ENCODE peak calls at places on chromosomes 7 and 10, in five cellular contexts. One of them, this sample, is unnamed.

GRCh38 chr10:85791846-85792532 is 574.6 kb downstream of the GRID1 start:
- DNase-seq in GM10248: no peak
- DNase-seq in A172: peak
- DNase-seq in HT-29: peak
- DNase-seq in MCF 10A: peak
- DNase-seq in this sample: no peak

GRCh38 chr7:29139191-29139590 is 7.1 kb downstream of the CPVL start:
- DNase-seq in A172: peak
- DNase-seq in GM10248: no peak
- DNase-seq in MCF 10A: peak
- DNase-seq in HT-29: no peak
- DNase-seq in this sample: no peak

GRCh38 chr10:19663344-19663743 is 152.9 kb upstream of the PLXDC2 start:
- DNase-seq in A172: no peak
- DNase-seq in HT-29: no peak
- DNase-seq in MCF 10A: no peak
- DNase-seq in GM10248: no peak
- DNase-seq in this sample: no peak

GRCh38 chr7:38932509-38933168 is 23.6 kb upstream of the VPS41 start:
- DNase-seq in HT-29: peak
- DNase-seq in MCF 10A: peak
- DNase-seq in GM10248: peak
- DNase-seq in A172: peak
- DNase-seq in this sample: peak

GRCh38 chr10:46550795-46551700 is 5.4 kb downstream of the GPRIN2 start:
- DNase-seq in HT-29: no peak
- DNase-seq in MCF 10A: no peak
- DNase-seq in GM10248: no peak
- DNase-seq in A172: no peak
- DNase-seq in this sample: peak

GRCh38 chr10:22229756-22230330 is 12.0 kb upstream of the EBLN1 start:
- DNase-seq in GM10248: no peak
- DNase-seq in A172: no peak
- DNase-seq in HT-29: peak
- DNase-seq in MCF 10A: peak
- DNase-seq in this sample: no peak

GRCh38 chr7:27635728-27636127 is 27.0 kb downstream of the HIBADH start:
- DNase-seq in MCF 10A: no peak
- DNase-seq in GM10248: no peak
- DNase-seq in A172: no peak
- DNase-seq in HT-29: no peak
- DNase-seq in this sample: no peak

GRCh38 chr10:34538291-34538829 is 276.7 kb downstream of the PARD3 start:
- DNase-seq in A172: no peak
- DNase-seq in MCF 10A: no peak
- DNase-seq in HT-29: no peak
- DNase-seq in GM10248: peak
- DNase-seq in this sample: no peak

GRCh38 chr7:95045236-95045923 is 138.0 kb downstream of the PPP1R9A start:
- DNase-seq in A172: peak
- DNase-seq in HT-29: peak
- DNase-seq in MCF 10A: peak
- DNase-seq in GM10248: no peak
- DNase-seq in this sample: no peak

GRCh38 chr10:373516-374309 is 238.5 kb downstream of the ZMYND11 start:
- DNase-seq in HT-29: no peak
- DNase-seq in MCF 10A: peak
- DNase-seq in A172: peak
- DNase-seq in GM10248: no peak
- DNase-seq in this sample: no peak

GRCh38 chr7:159008055-159008405 is 136.6 kb downstream of the VIPR2 start:
- DNase-seq in HT-29: no peak
- DNase-seq in A172: no peak
- DNase-seq in GM10248: no peak
- DNase-seq in MCF 10A: no peak
- DNase-seq in this sample: no peak

GRCh38 chr7:37112882-37113281 is 335.8 kb downstream of the ELMO1 start:
- DNase-seq in GM10248: no peak
- DNase-seq in MCF 10A: no peak
- DNase-seq in A172: no peak
- DNase-seq in HT-29: no peak
- DNase-seq in this sample: no peak

GRCh38 chr10:13724484-13724883 is 137.7 kb downstream of the PRPF18 start:
- DNase-seq in HT-29: no peak
- DNase-seq in GM10248: no peak
- DNase-seq in A172: no peak
- DNase-seq in MCF 10A: no peak
- DNase-seq in this sample: no peak

GRCh38 chr7:86600506-86601290 is 43.0 kb upstream of the GRM3 start:
- DNase-seq in A172: no peak
- DNase-seq in MCF 10A: peak
- DNase-seq in HT-29: no peak
- DNase-seq in GM10248: no peak
- DNase-seq in this sample: no peak

This sample was measured in B cell.